ENCODE peak calls at places on chromosomes 2 and 18, in eight cellular contexts. One of them, this sample, is unnamed.

GRCh38 chr2:120763516-120763915 is 27.8 kb downstream of the GLI2 start:
- ATAC-seq in pancreas: no peak
- ATAC-seq in memory B cell: no peak
- ATAC-seq in central memory CD8-positive, alpha-beta T cell: no peak
- ATAC-seq in heart left ventricle: no peak
- ATAC-seq in HepG2: no peak
- ATAC-seq in activated T-helper 17 cell treated with anti-CD3 and anti-CD28 coated beads, Interleukin-2, amount 50 U/mL, for 72 hours: no peak
- ATAC-seq in naive thymus-derived CD4-positive, alpha-beta T cell: peak
- ATAC-seq in this sample: no peak

GRCh38 chr2:98474979-98475632 is 30.4 kb downstream of the INPP4A start:
- ATAC-seq in pancreas: no peak
- ATAC-seq in memory B cell: no peak
- ATAC-seq in central memory CD8-positive, alpha-beta T cell: no peak
- ATAC-seq in heart left ventricle: no peak
- ATAC-seq in HepG2: no peak
- ATAC-seq in activated T-helper 17 cell treated with anti-CD3 and anti-CD28 coated beads, Interleukin-2, amount 50 U/mL, for 72 hours: no peak
- ATAC-seq in naive thymus-derived CD4-positive, alpha-beta T cell: no peak
- ATAC-seq in this sample: no peak

GRCh38 chr2:9761547-9761946 is 81.7 kb upstream of the TAF1B start:
- ATAC-seq in pancreas: no peak
- ATAC-seq in memory B cell: no peak
- ATAC-seq in central memory CD8-positive, alpha-beta T cell: no peak
- ATAC-seq in heart left ventricle: no peak
- ATAC-seq in HepG2: no peak
- ATAC-seq in activated T-helper 17 cell treated with anti-CD3 and anti-CD28 coated beads, Interleukin-2, amount 50 U/mL, for 72 hours: no peak
- ATAC-seq in naive thymus-derived CD4-positive, alpha-beta T cell: no peak
- ATAC-seq in this sample: no peak

GRCh38 chr18:52339891-52340371 is at the start of gene DCC:
- ATAC-seq in pancreas: peak
- ATAC-seq in memory B cell: no peak
- ATAC-seq in central memory CD8-positive, alpha-beta T cell: no peak
- ATAC-seq in heart left ventricle: peak
- ATAC-seq in HepG2: peak
- ATAC-seq in activated T-helper 17 cell treated with anti-CD3 and anti-CD28 coated beads, Interleukin-2, amount 50 U/mL, for 72 hours: no peak
- ATAC-seq in naive thymus-derived CD4-positive, alpha-beta T cell: no peak
- ATAC-seq in this sample: peak

GRCh38 chr2:166417669-166418068 is 41.9 kb upstream of the SCN9A start:
- ATAC-seq in pancreas: peak
- ATAC-seq in memory B cell: no peak
- ATAC-seq in central memory CD8-positive, alpha-beta T cell: no peak
- ATAC-seq in heart left ventricle: no peak
- ATAC-seq in HepG2: peak
- ATAC-seq in activated T-helper 17 cell treated with anti-CD3 and anti-CD28 coated beads, Interleukin-2, amount 50 U/mL, for 72 hours: no peak
- ATAC-seq in naive thymus-derived CD4-positive, alpha-beta T cell: no peak
- ATAC-seq in this sample: no peak

GRCh38 chr2:223027442-223027841 is 24.5 kb upstream of the KCNE4 start:
- ATAC-seq in pancreas: peak
- ATAC-seq in memory B cell: no peak
- ATAC-seq in central memory CD8-positive, alpha-beta T cell: no peak
- ATAC-seq in heart left ventricle: no peak
- ATAC-seq in HepG2: no peak
- ATAC-seq in activated T-helper 17 cell treated with anti-CD3 and anti-CD28 coated beads, Interleukin-2, amount 50 U/mL, for 72 hours: no peak
- ATAC-seq in naive thymus-derived CD4-positive, alpha-beta T cell: no peak
- ATAC-seq in this sample: peak

GRCh38 chr2:237647176-237648015 is 20.0 kb downstream of the LRRFIP1 start:
- ATAC-seq in pancreas: no peak
- ATAC-seq in memory B cell: no peak
- ATAC-seq in central memory CD8-positive, alpha-beta T cell: no peak
- ATAC-seq in heart left ventricle: peak
- ATAC-seq in HepG2: no peak
- ATAC-seq in activated T-helper 17 cell treated with anti-CD3 and anti-CD28 coated beads, Interleukin-2, amount 50 U/mL, for 72 hours: no peak
- ATAC-seq in naive thymus-derived CD4-positive, alpha-beta T cell: no peak
- ATAC-seq in this sample: no peak

GRCh38 chr2:100577777-100578176 is 15.0 kb downstream of the PDCL3 start:
- ATAC-seq in pancreas: no peak
- ATAC-seq in memory B cell: no peak
- ATAC-seq in central memory CD8-positive, alpha-beta T cell: no peak
- ATAC-seq in heart left ventricle: no peak
- ATAC-seq in HepG2: no peak
- ATAC-seq in activated T-helper 17 cell treated with anti-CD3 and anti-CD28 coated beads, Interleukin-2, amount 50 U/mL, for 72 hours: no peak
- ATAC-seq in naive thymus-derived CD4-positive, alpha-beta T cell: no peak
- ATAC-seq in this sample: no peak

GRCh38 chr18:37577051-37577611 is 11.5 kb upstream of the CELF4 start:
- ATAC-seq in pancreas: no peak
- ATAC-seq in memory B cell: no peak
- ATAC-seq in central memory CD8-positive, alpha-beta T cell: no peak
- ATAC-seq in heart left ventricle: peak
- ATAC-seq in HepG2: no peak
- ATAC-seq in activated T-helper 17 cell treated with anti-CD3 and anti-CD28 coated beads, Interleukin-2, amount 50 U/mL, for 72 hours: no peak
- ATAC-seq in naive thymus-derived CD4-positive, alpha-beta T cell: no peak
- ATAC-seq in this sample: no peak

GRCh38 chr2:3403587-3404334 is 24.3 kb downstream of the TRAPPC12 start:
- ATAC-seq in pancreas: no peak
- ATAC-seq in memory B cell: peak
- ATAC-seq in central memory CD8-positive, alpha-beta T cell: no peak
- ATAC-seq in heart left ventricle: no peak
- ATAC-seq in HepG2: no peak
- ATAC-seq in activated T-helper 17 cell treated with anti-CD3 and anti-CD28 coated beads, Interleukin-2, amount 50 U/mL, for 72 hours: no peak
- ATAC-seq in naive thymus-derived CD4-positive, alpha-beta T cell: no peak
- ATAC-seq in this sample: no peak

GRCh38 chr18:79630266-79631095 is 49.1 kb upstream of the CTDP1 start:
- ATAC-seq in pancreas: no peak
- ATAC-seq in memory B cell: no peak
- ATAC-seq in central memory CD8-positive, alpha-beta T cell: no peak
- ATAC-seq in heart left ventricle: no peak
- ATAC-seq in HepG2: no peak
- ATAC-seq in activated T-helper 17 cell treated with anti-CD3 and anti-CD28 coated beads, Interleukin-2, amount 50 U/mL, for 72 hours: no peak
- ATAC-seq in naive thymus-derived CD4-positive, alpha-beta T cell: no peak
- ATAC-seq in this sample: peak

GRCh38 chr18:80202264-80202998 is 44.9 kb downstream of the PARD6G start:
- ATAC-seq in pancreas: no peak
- ATAC-seq in memory B cell: no peak
- ATAC-seq in central memory CD8-positive, alpha-beta T cell: no peak
- ATAC-seq in heart left ventricle: no peak
- ATAC-seq in HepG2: no peak
- ATAC-seq in activated T-helper 17 cell treated with anti-CD3 and anti-CD28 coated beads, Interleukin-2, amount 50 U/mL, for 72 hours: peak
- ATAC-seq in naive thymus-derived CD4-positive, alpha-beta T cell: no peak
- ATAC-seq in this sample: no peak

GRCh38 chr2:74646201-74646600 is 1.9 kb downstream of the M1AP start:
- ATAC-seq in pancreas: no peak
- ATAC-seq in memory B cell: no peak
- ATAC-seq in central memory CD8-positive, alpha-beta T cell: no peak
- ATAC-seq in heart left ventricle: no peak
- ATAC-seq in HepG2: no peak
- ATAC-seq in activated T-helper 17 cell treated with anti-CD3 and anti-CD28 coated beads, Interleukin-2, amount 50 U/mL, for 72 hours: no peak
- ATAC-seq in naive thymus-derived CD4-positive, alpha-beta T cell: no peak
- ATAC-seq in this sample: peak

GRCh38 chr18:10421859-10422258 is 32.6 kb upstream of the APCDD1 start:
- ATAC-seq in pancreas: no peak
- ATAC-seq in memory B cell: no peak
- ATAC-seq in central memory CD8-positive, alpha-beta T cell: no peak
- ATAC-seq in heart left ventricle: peak
- ATAC-seq in HepG2: no peak
- ATAC-seq in activated T-helper 17 cell treated with anti-CD3 and anti-CD28 coated beads, Interleukin-2, amount 50 U/mL, for 72 hours: no peak
- ATAC-seq in naive thymus-derived CD4-positive, alpha-beta T cell: no peak
- ATAC-seq in this sample: no peak

GRCh38 chr2:75657794-75658193 is 11.2 kb downstream of the MRPL19 start:
- ATAC-seq in pancreas: no peak
- ATAC-seq in memory B cell: no peak
- ATAC-seq in central memory CD8-positive, alpha-beta T cell: no peak
- ATAC-seq in heart left ventricle: no peak
- ATAC-seq in HepG2: no peak
- ATAC-seq in activated T-helper 17 cell treated with anti-CD3 and anti-CD28 coated beads, Interleukin-2, amount 50 U/mL, for 72 hours: no peak
- ATAC-seq in naive thymus-derived CD4-positive, alpha-beta T cell: no peak
- ATAC-seq in this sample: no peak

GRCh38 chr2:128041561-128041960 is 13.7 kb upstream of the SAP130 start:
- ATAC-seq in pancreas: no peak
- ATAC-seq in memory B cell: no peak
- ATAC-seq in central memory CD8-positive, alpha-beta T cell: no peak
- ATAC-seq in heart left ventricle: no peak
- ATAC-seq in HepG2: no peak
- ATAC-seq in activated T-helper 17 cell treated with anti-CD3 and anti-CD28 coated beads, Interleukin-2, amount 50 U/mL, for 72 hours: no peak
- ATAC-seq in naive thymus-derived CD4-positive, alpha-beta T cell: no peak
- ATAC-seq in this sample: no peak

GRCh38 chr2:216996279-216996845 is 136.5 kb upstream of the TNP1 start:
- ATAC-seq in pancreas: no peak
- ATAC-seq in memory B cell: no peak
- ATAC-seq in central memory CD8-positive, alpha-beta T cell: no peak
- ATAC-seq in heart left ventricle: no peak
- ATAC-seq in HepG2: no peak
- ATAC-seq in activated T-helper 17 cell treated with anti-CD3 and anti-CD28 coated beads, Interleukin-2, amount 50 U/mL, for 72 hours: no peak
- ATAC-seq in naive thymus-derived CD4-positive, alpha-beta T cell: no peak
- ATAC-seq in this sample: no peak

GRCh38 chr2:144358979-144359541 is 160.9 kb downstream of the ZEB2 start:
- ATAC-seq in pancreas: no peak
- ATAC-seq in memory B cell: peak
- ATAC-seq in central memory CD8-positive, alpha-beta T cell: no peak
- ATAC-seq in heart left ventricle: no peak
- ATAC-seq in HepG2: no peak
- ATAC-seq in activated T-helper 17 cell treated with anti-CD3 and anti-CD28 coated beads, Interleukin-2, amount 50 U/mL, for 72 hours: peak
- ATAC-seq in naive thymus-derived CD4-positive, alpha-beta T cell: no peak
- ATAC-seq in this sample: peak

GRCh38 chr2:42128731-42129486 is 40.2 kb upstream of the EML4 start:
- ATAC-seq in pancreas: no peak
- ATAC-seq in memory B cell: no peak
- ATAC-seq in central memory CD8-positive, alpha-beta T cell: no peak
- ATAC-seq in heart left ventricle: no peak
- ATAC-seq in HepG2: no peak
- ATAC-seq in activated T-helper 17 cell treated with anti-CD3 and anti-CD28 coated beads, Interleukin-2, amount 50 U/mL, for 72 hours: no peak
- ATAC-seq in naive thymus-derived CD4-positive, alpha-beta T cell: no peak
- ATAC-seq in this sample: no peak

GRCh38 chr2:18178736-18179349 is 300.4 kb downstream of the KCNS3 start:
- ATAC-seq in pancreas: peak
- ATAC-seq in memory B cell: peak
- ATAC-seq in central memory CD8-positive, alpha-beta T cell: no peak
- ATAC-seq in heart left ventricle: peak
- ATAC-seq in HepG2: peak
- ATAC-seq in activated T-helper 17 cell treated with anti-CD3 and anti-CD28 coated beads, Interleukin-2, amount 50 U/mL, for 72 hours: no peak
- ATAC-seq in naive thymus-derived CD4-positive, alpha-beta T cell: no peak
- ATAC-seq in this sample: peak

GRCh38 chr2:68290825-68291224 is 28.9 kb downstream of the CNRIP1 start:
- ATAC-seq in pancreas: peak
- ATAC-seq in memory B cell: no peak
- ATAC-seq in central memory CD8-positive, alpha-beta T cell: no peak
- ATAC-seq in heart left ventricle: peak
- ATAC-seq in HepG2: no peak
- ATAC-seq in activated T-helper 17 cell treated with anti-CD3 and anti-CD28 coated beads, Interleukin-2, amount 50 U/mL, for 72 hours: no peak
- ATAC-seq in naive thymus-derived CD4-positive, alpha-beta T cell: no peak
- ATAC-seq in this sample: no peak

GRCh38 chr2:127185093-127185492 is 35.0 kb downstream of the CYP27C1 start:
- ATAC-seq in pancreas: no peak
- ATAC-seq in memory B cell: no peak
- ATAC-seq in central memory CD8-positive, alpha-beta T cell: peak
- ATAC-seq in heart left ventricle: no peak
- ATAC-seq in HepG2: peak
- ATAC-seq in activated T-helper 17 cell treated with anti-CD3 and anti-CD28 coated beads, Interleukin-2, amount 50 U/mL, for 72 hours: peak
- ATAC-seq in naive thymus-derived CD4-positive, alpha-beta T cell: peak
- ATAC-seq in this sample: no peak

GRCh38 chr2:231632559-231633142 is 40.0 kb downstream of the TEX44 start:
- ATAC-seq in pancreas: no peak
- ATAC-seq in memory B cell: no peak
- ATAC-seq in central memory CD8-positive, alpha-beta T cell: no peak
- ATAC-seq in heart left ventricle: no peak
- ATAC-seq in HepG2: peak
- ATAC-seq in activated T-helper 17 cell treated with anti-CD3 and anti-CD28 coated beads, Interleukin-2, amount 50 U/mL, for 72 hours: no peak
- ATAC-seq in naive thymus-derived CD4-positive, alpha-beta T cell: no peak
- ATAC-seq in this sample: no peak

GRCh38 chr18:44958450-44958849 is 277.8 kb downstream of the SETBP1 start:
- ATAC-seq in pancreas: no peak
- ATAC-seq in memory B cell: no peak
- ATAC-seq in central memory CD8-positive, alpha-beta T cell: no peak
- ATAC-seq in heart left ventricle: no peak
- ATAC-seq in HepG2: no peak
- ATAC-seq in activated T-helper 17 cell treated with anti-CD3 and anti-CD28 coated beads, Interleukin-2, amount 50 U/mL, for 72 hours: no peak
- ATAC-seq in naive thymus-derived CD4-positive, alpha-beta T cell: no peak
- ATAC-seq in this sample: peak